ENCODE peak calls at places on chromosome 12, in eight cellular contexts. C is breast epithelium, H is GM13977, F is WERI-Rb-1, Y is cardiac muscle cell, L is A549, O is H9, X is colonic mucosa. N is an unnamed sample.

GRCh38 chr12:111431772-111432171 is 26.0 kb downstream of the SH2B3 start:
- DNase-seq in C (no peak), H (no peak), F (no peak), Y (no peak), L (no peak), O (no peak), X (no peak), N (no peak)

GRCh38 chr12:12718853-12719252 is 1.7 kb downstream of the CDKN1B start:
- DNase-seq in C (no peak), H (peak; percentile 31), F (no peak), Y (peak; percentile 27), L (peak; percentile 39), O (no peak), X (no peak), N (no peak)

GRCh38 chr12:121465921-121466799 is 66.2 kb downstream of the RNF34 start:
- DNase-seq in C (no peak), H (no peak), F (peak; percentile 33), Y (peak; percentile 30), L (peak; percentile 21), O (no peak), X (no peak), N (peak; percentile 60)

GRCh38 chr12:101920906-101921305 is 43.5 kb downstream of the DRAM1 start:
- DNase-seq in C (no peak), H (no peak), F (no peak), Y (no peak), L (no peak), O (no peak), X (no peak), N (no peak)

GRCh38 chr12:121723200-121723599 is 10.6 kb downstream of the TMEM120B start:
- DNase-seq in C (no peak), H (no peak), F (no peak), Y (no peak), L (no peak), O (no peak), X (no peak), N (no peak)

GRCh38 chr12:21764063-21764462 is 10.4 kb downstream of the KCNJ8 start:
- DNase-seq in C (no peak), H (no peak), F (no peak), Y (no peak), L (no peak), O (no peak), X (no peak), N (no peak)

GRCh38 chr12:7609480-7609879 is 56.2 kb downstream of the APOBEC1 start:
- DNase-seq in C (no peak), H (no peak), F (no peak), Y (peak; percentile 3), L (no peak), O (no peak), X (no peak), N (no peak)

GRCh38 chr12:54970741-54971140 is 13.8 kb downstream of the TESPA1 start:
- DNase-seq in C (no peak), H (no peak), F (no peak), Y (no peak), L (no peak), O (no peak), X (no peak), N (no peak)

GRCh38 chr12:46546634-46547273 is 174.2 kb upstream of the SLC38A2 start:
- DNase-seq in C (no peak), H (peak; percentile 64), F (peak; percentile 20), Y (no peak), L (no peak), O (no peak), X (no peak), N (no peak)

GRCh38 chr12:14850929-14851663 is 7.8 kb upstream of the ART4 start:
- DNase-seq in C (no peak), H (no peak), F (no peak), Y (no peak), L (no peak), O (no peak), X (no peak), N (no peak)

GRCh38 chr12:33770652-33771051 is 251.6 kb upstream of the ALG10 start:
- DNase-seq in C (no peak), H (no peak), F (no peak), Y (no peak), L (no peak), O (no peak), X (no peak), N (no peak)

GRCh38 chr12:20150835-20151234 is 217.5 kb upstream of the PDE3A start:
- DNase-seq in C (no peak), H (no peak), F (no peak), Y (no peak), L (no peak), O (no peak), X (no peak), N (no peak)

GRCh38 chr12:131673519-131674265 is 37.2 kb upstream of the SFSWAP start:
- DNase-seq in C (no peak), H (no peak), F (no peak), Y (peak; percentile 9), L (no peak), O (no peak), X (no peak), N (no peak)

DNA sequence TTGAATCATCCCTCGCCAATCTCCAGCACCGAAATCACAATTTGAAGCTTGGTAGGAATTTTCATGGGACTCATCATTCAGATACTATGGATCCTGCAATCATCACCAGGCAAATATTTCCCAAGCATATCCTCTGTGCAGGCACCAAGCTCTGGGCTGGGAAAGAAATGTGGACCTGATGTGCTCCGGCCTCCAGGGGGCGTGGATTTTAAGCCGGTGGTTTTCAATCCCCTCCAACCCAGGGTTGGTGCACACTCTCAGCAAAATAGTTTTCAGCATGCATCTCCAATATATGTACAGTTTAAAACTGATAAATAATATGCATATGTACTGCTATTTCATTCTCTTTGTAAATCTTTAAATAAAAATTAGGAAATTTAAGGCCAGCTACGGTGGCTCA is 98.9 kb downstream of the RBM19 start:
- DNase-seq in C (no peak), H (no peak), F (peak; percentile 55), Y (peak; percentile 32), L (peak; percentile 27), O (peak; percentile 57), X (no peak), N (peak; percentile 69)
- TF ChIP-seq CTCF in C (no peak), H (peak; percentile 6), F (peak; percentile 57), Y (peak; percentile 53), L (peak; percentile 44), O (peak; percentile 78), X (no peak), N (peak; percentile 67)

GRCh38 chr12:72467985-72468384 is 195.8 kb downstream of the TRHDE start:
- DNase-seq in C (no peak), H (no peak), F (no peak), Y (no peak), L (no peak), O (no peak), X (no peak), N (no peak)

GRCh38 chr12:72471806-72472205 is 199.6 kb downstream of the TRHDE start:
- DNase-seq in C (no peak), H (no peak), F (no peak), Y (no peak), L (no peak), O (no peak), X (no peak), N (no peak)

GRCh38 chr12:72468505-72468904 is 196.3 kb downstream of the TRHDE start:
- DNase-seq in C (no peak), H (no peak), F (no peak), Y (no peak), L (no peak), O (no peak), X (no peak), N (no peak)

GRCh38 chr12:72476301-72476700 is 204.1 kb downstream of the TRHDE start:
- DNase-seq in C (no peak), H (no peak), F (no peak), Y (no peak), L (no peak), O (no peak), X (no peak), N (no peak)

GRCh38 chr12:72472350-72472749 is 200.2 kb downstream of the TRHDE start:
- DNase-seq in C (no peak), H (no peak), F (no peak), Y (no peak), L (no peak), O (no peak), X (no peak), N (no peak)
- TF ChIP-seq CTCF in C (no peak), H (no peak), F (no peak), Y (no peak), L (no peak), O (no peak), X (no peak), N (no peak)

GRCh38 chr12:52313461-52313860 is 7.7 kb downstream of the KRT83 start:
- DNase-seq in C (no peak), H (no peak), F (no peak), Y (no peak), L (no peak), O (peak; percentile 23), X (no peak), N (no peak)

GRCh38 chr12:52316290-52316689 is 4.9 kb downstream of the KRT83 start:
- DNase-seq in C (no peak), H (no peak), F (no peak), Y (no peak), L (no peak), O (peak; percentile 20), X (no peak), N (no peak)

GRCh38 chr12:52316701-52317100 is 4.5 kb downstream of the KRT83 start:
- DNase-seq in C (no peak), H (no peak), F (no peak), Y (no peak), L (no peak), O (no peak), X (no peak), N (no peak)

GRCh38 chr12:52313926-52314325 is 7.3 kb downstream of the KRT83 start:
- DNase-seq in C (no peak), H (no peak), F (no peak), Y (no peak), L (no peak), O (peak; percentile 23), X (no peak), N (no peak)

DNA sequence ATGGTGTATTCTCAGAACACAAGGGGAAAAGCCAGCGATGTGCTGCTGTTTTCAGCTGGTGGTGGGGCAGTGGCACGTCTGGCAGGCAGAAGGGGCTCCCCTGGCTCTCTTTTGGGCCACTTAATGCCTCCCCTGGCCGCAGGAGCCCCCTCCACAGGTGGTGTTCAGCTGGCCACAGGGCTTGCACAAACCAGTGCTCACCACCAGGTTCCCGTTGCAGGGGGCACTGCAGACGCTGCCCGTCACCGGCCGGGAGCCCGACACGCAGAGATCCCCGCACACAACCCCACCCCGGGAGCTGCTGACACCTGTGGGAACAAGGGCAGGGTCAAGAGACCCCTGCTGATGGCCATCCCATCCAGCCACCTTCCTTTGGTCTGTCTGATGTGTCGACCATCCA is 6.7 kb downstream of the KRT83 start:
- DNase-seq in C (no peak), H (no peak), F (no peak), Y (no peak), L (no peak), O (peak; percentile 31), X (no peak), N (no peak)
- TF ChIP-seq CTCF in C (no peak), H (no peak), F (no peak), Y (no peak), L (no peak), O (no peak), X (no peak), N (no peak)

DNA sequence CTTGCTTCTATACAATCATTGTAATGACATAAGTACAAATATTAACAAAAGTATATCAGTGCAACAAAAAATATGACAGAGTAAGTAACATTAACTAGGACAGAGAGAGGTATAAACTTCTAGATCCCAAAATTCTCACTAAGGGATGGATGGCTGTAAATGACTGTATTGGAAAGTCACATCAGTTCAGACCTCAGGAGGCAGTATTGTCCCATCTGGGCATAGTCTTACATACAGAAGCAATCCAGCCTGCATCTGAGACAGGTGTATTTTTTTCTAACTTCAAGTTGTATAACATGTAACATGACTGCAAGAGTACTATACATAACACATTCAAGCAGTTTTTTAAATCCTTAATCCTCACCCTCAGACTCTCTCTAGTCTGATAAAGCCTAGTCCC is 99.0 kb downstream of the GARIN6 start:
- DNase-seq in C (no peak), H (no peak), F (no peak), Y (no peak), L (peak; percentile 3), O (no peak), X (no peak), N (no peak)
- TF ChIP-seq CTCF in C (no peak), H (no peak), F (peak; percentile 23), Y (no peak), L (no peak), O (peak; percentile 52), X (no peak), N (no peak)

N was measured in glutamatergic neuron.